ENCODE peak calls at places on chromosomes 4 and X, in six cellular contexts. One of them, this sample, is unnamed.

GRCh38 chr4:140049024-140049923 is 104.7 kb downstream of the MAML3 start:
- DNase-seq in GM23338: peak; percentile 88
- DNase-seq in body of pancreas: peak; percentile 58
- DNase-seq in NCI-H2171 treated with DMSO at 0.1 percent for 48 hours: peak; percentile 93
- DNase-seq in NCI-H774: peak; percentile 66
- DNase-seq in Ammon's horn: peak; percentile 84
- DNase-seq in this sample: peak; percentile 95

GRCh38 chr4:61246003-61246402 is 45.9 kb downstream of the ADGRL3 start:
- DNase-seq in GM23338: no peak
- DNase-seq in body of pancreas: no peak
- DNase-seq in NCI-H2171 treated with DMSO at 0.1 percent for 48 hours: peak; percentile 67
- DNase-seq in NCI-H774: no peak
- DNase-seq in Ammon's horn: no peak
- DNase-seq in this sample: no peak

GRCh38 chr4:73345399-73345975 is 58.6 kb upstream of the ALB start:
- DNase-seq in GM23338: no peak
- DNase-seq in body of pancreas: no peak
- DNase-seq in NCI-H2171 treated with DMSO at 0.1 percent for 48 hours: no peak
- DNase-seq in NCI-H774: no peak
- DNase-seq in Ammon's horn: no peak
- DNase-seq in this sample: no peak

GRCh38 chr4:143633833-143634232 is 66.6 kb downstream of the FREM3 start:
- DNase-seq in GM23338: no peak
- DNase-seq in body of pancreas: no peak
- DNase-seq in NCI-H2171 treated with DMSO at 0.1 percent for 48 hours: no peak
- DNase-seq in NCI-H774: no peak
- DNase-seq in Ammon's horn: no peak
- DNase-seq in this sample: no peak

GRCh38 chr4:26803462-26803861 is 57.2 kb upstream of the STIM2 start:
- DNase-seq in GM23338: peak; percentile 20
- DNase-seq in body of pancreas: no peak
- DNase-seq in NCI-H2171 treated with DMSO at 0.1 percent for 48 hours: peak; percentile 80
- DNase-seq in NCI-H774: no peak
- DNase-seq in Ammon's horn: peak; percentile 65
- DNase-seq in this sample: peak; percentile 82

GRCh38 chrX:121836000-121836399 is 788.6 kb downstream of the GLUD2 start:
- DNase-seq in GM23338: no peak
- DNase-seq in body of pancreas: no peak
- DNase-seq in NCI-H2171 treated with DMSO at 0.1 percent for 48 hours: no peak
- DNase-seq in NCI-H774: no peak
- DNase-seq in Ammon's horn: no peak
- DNase-seq in this sample: no peak

GRCh38 chr4:56139241-56139827 is 190.6 kb downstream of the CEP135 start:
- DNase-seq in GM23338: no peak
- DNase-seq in body of pancreas: no peak
- DNase-seq in NCI-H2171 treated with DMSO at 0.1 percent for 48 hours: no peak
- DNase-seq in NCI-H774: no peak
- DNase-seq in Ammon's horn: no peak
- DNase-seq in this sample: no peak

GRCh38 chr4:3480528-3481112 is 17.5 kb downstream of the DOK7 start:
- DNase-seq in GM23338: peak; percentile 80
- DNase-seq in body of pancreas: peak; percentile 73
- DNase-seq in NCI-H2171 treated with DMSO at 0.1 percent for 48 hours: peak; percentile 56
- DNase-seq in NCI-H774: peak; percentile 20
- DNase-seq in Ammon's horn: peak; percentile 47
- DNase-seq in this sample: peak; percentile 78

GRCh38 chr4:3323071-3323481 is 30.3 kb downstream of the RGS12 start:
- DNase-seq in GM23338: no peak
- DNase-seq in body of pancreas: peak; percentile 2
- DNase-seq in NCI-H2171 treated with DMSO at 0.1 percent for 48 hours: no peak
- DNase-seq in NCI-H774: no peak
- DNase-seq in Ammon's horn: no peak
- DNase-seq in this sample: no peak

GRCh38 chr4:4216668-4217067 is 10.1 kb downstream of the OTOP1 start:
- DNase-seq in GM23338: peak; percentile 63
- DNase-seq in body of pancreas: no peak
- DNase-seq in NCI-H2171 treated with DMSO at 0.1 percent for 48 hours: no peak
- DNase-seq in NCI-H774: no peak
- DNase-seq in Ammon's horn: no peak
- DNase-seq in this sample: no peak

GRCh38 chrX:102063445-102064074 is 61.9 kb upstream of the TCEAL2 start:
- DNase-seq in GM23338: peak; percentile 35
- DNase-seq in body of pancreas: no peak
- DNase-seq in NCI-H2171 treated with DMSO at 0.1 percent for 48 hours: no peak
- DNase-seq in NCI-H774: no peak
- DNase-seq in Ammon's horn: no peak
- DNase-seq in this sample: no peak

GRCh38 chrX:67724359-67725110 is 180.7 kb downstream of the AR start:
- DNase-seq in GM23338: no peak
- DNase-seq in body of pancreas: no peak
- DNase-seq in NCI-H2171 treated with DMSO at 0.1 percent for 48 hours: no peak
- DNase-seq in NCI-H774: no peak
- DNase-seq in Ammon's horn: no peak
- DNase-seq in this sample: no peak

GRCh38 chrX:7083468-7084396 is 63.8 kb upstream of the STS start:
- DNase-seq in GM23338: no peak
- DNase-seq in body of pancreas: no peak
- DNase-seq in NCI-H2171 treated with DMSO at 0.1 percent for 48 hours: no peak
- DNase-seq in NCI-H774: no peak
- DNase-seq in Ammon's horn: no peak
- DNase-seq in this sample: no peak

GRCh38 chr4:87406462-87406861 is 15.5 kb upstream of the HSD17B11 start:
- DNase-seq in GM23338: no peak
- DNase-seq in body of pancreas: no peak
- DNase-seq in NCI-H2171 treated with DMSO at 0.1 percent for 48 hours: no peak
- DNase-seq in NCI-H774: no peak
- DNase-seq in Ammon's horn: peak; percentile 5
- DNase-seq in this sample: no peak

GRCh38 chrX:68175569-68175968 is 257.7 kb downstream of the OPHN1 start:
- DNase-seq in GM23338: no peak
- DNase-seq in body of pancreas: no peak
- DNase-seq in NCI-H2171 treated with DMSO at 0.1 percent for 48 hours: no peak
- DNase-seq in NCI-H774: no peak
- DNase-seq in Ammon's horn: no peak
- DNase-seq in this sample: no peak

GRCh38 chr4:37561803-37562207 is 124.4 kb downstream of the RELL1 start:
- DNase-seq in GM23338: no peak
- DNase-seq in body of pancreas: no peak
- DNase-seq in NCI-H2171 treated with DMSO at 0.1 percent for 48 hours: no peak
- DNase-seq in NCI-H774: peak; percentile 23
- DNase-seq in Ammon's horn: no peak
- DNase-seq in this sample: no peak

GRCh38 chrX:103716967-103717366 is 6.3 kb downstream of the TMEM31 start:
- DNase-seq in GM23338: no peak
- DNase-seq in body of pancreas: no peak
- DNase-seq in NCI-H2171 treated with DMSO at 0.1 percent for 48 hours: no peak
- DNase-seq in NCI-H774: no peak
- DNase-seq in Ammon's horn: no peak
- DNase-seq in this sample: peak; percentile 84